ENCODE peak calls at places on chromosomes 11 and 22, in five cellular contexts. One of them, this sample, is unnamed.

GRCh38 chr11:56375324-56375723 is at the start of gene OR8U1:
- DNase-seq in activated T-cell treated with anti-CD3 and anti-CD28 coated beads for 1 hour: no peak
- DNase-seq in anterior cingulate cortex: no peak
- DNase-seq in mucosa of gallbladder: no peak
- DNase-seq in left colon: no peak
- DNase-seq in this sample: no peak

GRCh38 chr11:838441-839279 is 3.7 kb downstream of the POLR2L start:
- DNase-seq in left colon: peak
- DNase-seq in activated T-cell treated with anti-CD3 and anti-CD28 coated beads for 1 hour: no peak
- DNase-seq in anterior cingulate cortex: no peak
- DNase-seq in mucosa of gallbladder: no peak
- DNase-seq in this sample: no peak

GRCh38 chr11:71080239-71081097 is 171.9 kb downstream of the SHANK2 start:
- DNase-seq in left colon: peak
- DNase-seq in activated T-cell treated with anti-CD3 and anti-CD28 coated beads for 1 hour: no peak
- DNase-seq in anterior cingulate cortex: peak
- DNase-seq in mucosa of gallbladder: peak
- DNase-seq in this sample: peak

GRCh38 chr11:79160786-79161403 is 279.9 kb downstream of the TENM4 start:
- DNase-seq in activated T-cell treated with anti-CD3 and anti-CD28 coated beads for 1 hour: no peak
- DNase-seq in left colon: no peak
- DNase-seq in mucosa of gallbladder: no peak
- DNase-seq in anterior cingulate cortex: no peak
- DNase-seq in this sample: peak

GRCh38 chr22:17796695-17797094 is 22.4 kb upstream of the BID start:
- DNase-seq in activated T-cell treated with anti-CD3 and anti-CD28 coated beads for 1 hour: no peak
- DNase-seq in mucosa of gallbladder: no peak
- DNase-seq in left colon: no peak
- DNase-seq in anterior cingulate cortex: no peak
- DNase-seq in this sample: no peak

GRCh38 chr22:50218996-50219727 is 18.4 kb downstream of the SELENOO start:
- DNase-seq in left colon: peak
- DNase-seq in activated T-cell treated with anti-CD3 and anti-CD28 coated beads for 1 hour: no peak
- DNase-seq in mucosa of gallbladder: peak
- DNase-seq in anterior cingulate cortex: peak
- DNase-seq in this sample: no peak

GRCh38 chr22:19432092-19432844 is at the start of gene MRPL40:
- DNase-seq in mucosa of gallbladder: peak
- DNase-seq in activated T-cell treated with anti-CD3 and anti-CD28 coated beads for 1 hour: peak
- DNase-seq in anterior cingulate cortex: peak
- DNase-seq in left colon: peak
- DNase-seq in this sample: no peak

GRCh38 chr11:68008381-68009337 is 1.5 kb upstream of the ALDH3B1 start:
- DNase-seq in anterior cingulate cortex: no peak
- DNase-seq in mucosa of gallbladder: peak
- DNase-seq in activated T-cell treated with anti-CD3 and anti-CD28 coated beads for 1 hour: no peak
- DNase-seq in left colon: peak
- DNase-seq in this sample: no peak

GRCh38 chr11:129280027-129280811 is 88.1 kb upstream of the ARHGAP32 start:
- DNase-seq in left colon: no peak
- DNase-seq in mucosa of gallbladder: no peak
- DNase-seq in activated T-cell treated with anti-CD3 and anti-CD28 coated beads for 1 hour: no peak
- DNase-seq in anterior cingulate cortex: no peak
- DNase-seq in this sample: no peak

GRCh38 chr11:86288776-86289507 is 13.1 kb upstream of the HIKESHI start:
- DNase-seq in anterior cingulate cortex: no peak
- DNase-seq in left colon: no peak
- DNase-seq in mucosa of gallbladder: no peak
- DNase-seq in activated T-cell treated with anti-CD3 and anti-CD28 coated beads for 1 hour: no peak
- DNase-seq in this sample: no peak

GRCh38 chr11:7571640-7572000 is 57.8 kb downstream of the PPFIBP2 start:
- DNase-seq in activated T-cell treated with anti-CD3 and anti-CD28 coated beads for 1 hour: no peak
- DNase-seq in mucosa of gallbladder: peak
- DNase-seq in left colon: peak
- DNase-seq in anterior cingulate cortex: peak
- DNase-seq in this sample: peak

GRCh38 chr22:18065256-18065655 is 12.5 kb upstream of the PEX26 start:
- DNase-seq in activated T-cell treated with anti-CD3 and anti-CD28 coated beads for 1 hour: no peak
- DNase-seq in left colon: no peak
- DNase-seq in anterior cingulate cortex: no peak
- DNase-seq in mucosa of gallbladder: no peak
- DNase-seq in this sample: no peak

GRCh38 chr22:45240137-45240809 is 421 bp downstream of the KIAA0930 start:
- DNase-seq in activated T-cell treated with anti-CD3 and anti-CD28 coated beads for 1 hour: peak
- DNase-seq in mucosa of gallbladder: no peak
- DNase-seq in anterior cingulate cortex: no peak
- DNase-seq in left colon: peak
- DNase-seq in this sample: no peak

GRCh38 chr11:79400717-79401330 is 40.0 kb downstream of the TENM4 start:
- DNase-seq in mucosa of gallbladder: peak
- DNase-seq in left colon: peak
- DNase-seq in activated T-cell treated with anti-CD3 and anti-CD28 coated beads for 1 hour: no peak
- DNase-seq in anterior cingulate cortex: no peak
- DNase-seq in this sample: no peak